ENCODE peak calls at places on chromosomes 4 and X, in five cellular contexts. S, E, I, A and K are unnamed samples.
A peak's percentile ranks its signal among the peaks of the same experiment; 100 is the strongest.

GRCh38 chr4:7171191-7171900 is 21.0 kb upstream of the SORCS2 start:
- DNase-seq in I (no peak), S (no peak), A (no peak), E (no peak), K (no peak)

GRCh38 chr4:3401436-3402171 is 40.2 kb upstream of the HGFAC start:
- DNase-seq in I (no peak), S (no peak), E (no peak), A (peak; percentile 69), K (no peak)

GRCh38 chr4:140094701-140095420 is 59.1 kb downstream of the MAML3 start:
- DNase-seq in A (peak; percentile 69), I (peak; percentile 74), E (peak; percentile 91), S (no peak), K (peak; percentile 73)

GRCh38 chr4:86685401-86685800 is 91.3 kb downstream of the PTPN13 start:
- DNase-seq in I (no peak), S (peak; percentile 21), E (no peak), A (peak; percentile 44), K (no peak)

GRCh38 chrX:155086202-155086840 is 15.0 kb downstream of the BRCC3 start:
- DNase-seq in I (peak; percentile 57), S (peak; percentile 53), A (peak; percentile 65), E (no peak), K (peak; percentile 8)

GRCh38 chrX:48831909-48832291 is 3.5 kb downstream of the PCSK1N start:
- DNase-seq in E (no peak), S (no peak), I (no peak), A (no peak), K (no peak)

GRCh38 chr4:1342003-1342402 is 5.0 kb upstream of the UVSSA start:
- DNase-seq in A (no peak), S (no peak), I (no peak), E (no peak), K (no peak)

GRCh38 chrX:118865231-118865630 is 41.6 kb downstream of the ZCCHC12 start:
- DNase-seq in A (no peak), S (no peak), I (no peak), E (no peak), K (no peak)

GRCh38 chrX:56994375-56995270 is 718 bp downstream of the SPIN3 start:
- DNase-seq in S (no peak), A (no peak), E (no peak), I (no peak), K (no peak)

GRCh38 chr4:150238591-150238990 is 160.3 kb downstream of the DCLK2 start:
- DNase-seq in S (no peak), E (no peak), I (no peak), A (no peak), K (no peak)

GRCh38 chrX:120781416-120781815 is 94.2 kb downstream of the CT47B1 start:
- DNase-seq in A (no peak), E (no peak), I (no peak), S (peak; percentile 69), K (no peak)

GRCh38 chr4:183728223-183729068 is 69.4 kb downstream of the TRAPPC11 start:
- DNase-seq in E (no peak), S (no peak), A (no peak), I (no peak), K (no peak)

GRCh38 chr4:112332398-112332797 is 35.2 kb downstream of the ALPK1 start:
- DNase-seq in I (no peak), S (no peak), A (no peak), E (peak; percentile 68), K (no peak)

GRCh38 chrX:130529531-130529930 is 127.7 kb downstream of the RBMX2 start:
- DNase-seq in A (no peak), S (no peak), I (no peak), E (no peak), K (no peak)

GRCh38 chr4:27088491-27088890 is 227.8 kb downstream of the STIM2 start:
- DNase-seq in E (no peak), A (no peak), S (peak; percentile 26), I (no peak), K (no peak)

GRCh38 chr4:95092762-95093161 is 335.0 kb downstream of the BMPR1B start:
- DNase-seq in S (peak; percentile 50), I (no peak), E (no peak), A (peak; percentile 57), K (no peak)

GRCh38 chr4:176654565-176655216 is 138.0 kb downstream of the VEGFC start:
- DNase-seq in E (no peak), I (no peak), A (no peak), S (no peak), K (no peak)

GRCh38 chrX:54029543-54030143 is 14.6 kb downstream of the PHF8 start:
- DNase-seq in I (peak; percentile 81), E (no peak), A (no peak), S (no peak), K (no peak)

GRCh38 chr4:98448923-98449322 is 187.7 kb downstream of the RAP1GDS1 start:
- DNase-seq in I (no peak), S (no peak), E (no peak), A (no peak), K (no peak)

GRCh38 chr4:98452091-98452490 is 190.9 kb downstream of the RAP1GDS1 start:
- DNase-seq in S (no peak), I (no peak), E (no peak), A (no peak), K (no peak)

GRCh38 chr4:98446499-98447375 is 185.6 kb downstream of the RAP1GDS1 start:
- DNase-seq in S (no peak), I (peak; percentile 10), A (no peak), E (peak; percentile 70), K (peak; percentile 28)

GRCh38 chr4:98444371-98444770 is 183.2 kb downstream of the RAP1GDS1 start:
- DNase-seq in S (no peak), I (no peak), A (no peak), E (no peak), K (no peak)

GRCh38 chr4:98447648-98448047 is 186.5 kb downstream of the RAP1GDS1 start:
- DNase-seq in I (no peak), S (no peak), E (no peak), A (no peak), K (no peak)
- TF ChIP-seq CTCF in I (no peak), S (peak; percentile 29), E (no peak), A (no peak), K (no peak)

DNA sequence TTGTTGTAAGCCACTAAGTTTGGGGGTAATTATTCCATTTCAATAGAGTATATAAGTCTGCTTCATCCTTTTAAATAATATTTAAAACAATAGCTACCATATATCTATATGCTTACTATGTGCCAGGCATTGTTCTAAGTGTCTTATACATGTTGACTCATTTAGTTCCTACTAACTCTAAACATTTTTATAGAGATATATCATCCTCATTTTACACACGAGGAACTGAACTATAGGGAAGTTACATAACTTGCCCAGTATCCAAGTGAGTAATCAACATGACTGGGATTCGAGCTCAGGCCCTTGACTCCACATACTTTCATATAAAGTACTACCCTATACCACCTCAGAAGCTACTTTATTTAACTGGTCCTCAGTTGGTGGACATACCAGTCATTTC is 175.3 kb upstream of the RAI2 start:
- DNase-seq in I (no peak), S (no peak), E (no peak), A (peak; percentile 33), K (no peak)
- H3K27me3 ChIP-seq in I (no peaks in the 10 kb centered on the region), S (no peaks in the 10 kb centered on the region), E (peaks cover 6% of the 10 kb centered on the region), A (peaks cover 34% of the 10 kb centered on the region), K (no peaks in the 10 kb centered on the region)

DNA sequence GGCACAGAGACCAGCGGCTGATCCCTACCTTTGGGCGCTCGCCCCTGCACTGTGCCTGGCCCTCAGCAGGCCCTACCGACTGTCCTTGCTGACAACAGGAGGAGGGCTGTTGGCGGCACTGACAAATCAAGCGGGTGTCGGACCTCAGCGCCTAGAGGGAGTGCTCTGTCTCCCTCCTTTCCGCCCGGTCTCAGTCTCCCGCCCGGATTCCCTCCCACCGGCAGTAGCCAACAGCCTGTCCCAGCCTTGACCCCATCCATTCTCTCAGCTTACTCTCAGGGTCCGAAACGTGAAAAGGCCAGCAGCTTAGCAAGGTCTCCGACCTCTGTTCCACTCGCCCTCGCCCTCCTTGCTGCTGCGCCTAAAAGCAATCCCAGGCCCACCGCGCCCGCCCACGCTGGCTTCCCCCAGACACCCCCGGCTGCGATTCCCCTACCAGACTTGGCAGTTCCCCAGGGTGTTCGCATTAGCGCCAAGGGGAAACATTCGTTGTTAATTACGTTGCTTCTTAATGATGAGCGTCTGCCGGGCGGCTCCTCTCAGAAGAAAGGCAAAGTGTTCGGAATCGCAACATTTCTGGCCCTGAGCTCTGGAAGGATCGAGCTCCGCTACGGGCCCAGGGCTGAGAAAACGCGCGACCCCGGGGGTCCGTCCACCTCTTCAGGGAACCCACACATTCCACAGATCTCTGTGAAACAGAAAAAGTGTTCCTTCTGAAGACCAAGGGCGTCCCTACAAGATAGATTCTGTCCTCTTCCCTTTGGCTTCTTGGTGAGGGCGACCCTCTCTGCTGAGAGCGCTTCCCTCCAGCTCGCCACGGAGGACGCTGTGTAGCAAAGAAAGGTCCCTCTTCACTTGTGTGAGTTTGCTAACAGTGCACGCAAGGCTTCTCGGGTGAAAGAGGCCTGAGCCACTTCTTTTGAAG is 96.1 kb downstream of the SOWAHB start:
- DNase-seq in A (no peak), E (no peak), I (no peak), S (peak; percentile 71), K (no peak)
- TF ChIP-seq CTCF in A (no peak), E (no peak), I (no peak), S (no peak), K (no peak)

GRCh38 chr4:8836664-8837171 is 34.9 kb downstream of the HMX1 start:
- DNase-seq in S (no peak), E (no peak), A (no peak), I (no peak), K (no peak)

GRCh38 chr4:8834681-8835220 is 36.9 kb downstream of the HMX1 start:
- DNase-seq in I (no peak), S (no peak), E (no peak), A (no peak), K (no peak)

GRCh38 chr4:8837181-8837811 is 34.3 kb downstream of the HMX1 start:
- DNase-seq in I (no peak), S (no peak), E (no peak), A (no peak), K (no peak)

GRCh38 chr4:8838296-8838695 is 33.3 kb downstream of the HMX1 start:
- DNase-seq in A (no peak), E (no peak), S (no peak), I (no peak), K (no peak)

GRCh38 chr4:8835521-8836365 is 35.9 kb downstream of the HMX1 start:
- DNase-seq in I (no peak), A (no peak), E (no peak), S (no peak), K (no peak)
- H3K27me3 ChIP-seq in I (no peaks in the 10 kb centered on the region), A (no peaks in the 10 kb centered on the region), E (no peaks in the 10 kb centered on the region), S (no peaks in the 10 kb centered on the region), K (no peaks in the 10 kb centered on the region)

DNA sequence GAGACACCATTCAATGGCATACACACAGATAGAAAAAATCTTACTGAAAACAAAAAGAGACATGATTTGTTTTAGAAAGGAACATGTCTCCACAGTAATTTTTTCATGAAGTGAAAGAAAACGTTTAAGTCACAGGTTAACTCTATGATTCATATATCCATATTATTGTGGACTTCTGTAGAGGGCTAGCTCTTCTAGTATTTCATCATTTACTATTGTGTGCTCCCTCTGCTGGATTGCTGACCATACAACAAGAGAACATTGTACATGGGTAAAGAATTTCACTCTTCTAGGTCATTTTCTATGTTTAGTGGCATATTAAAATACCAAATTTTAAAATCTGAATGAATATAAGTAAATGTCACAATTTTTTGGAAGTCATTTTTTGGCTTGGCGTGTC is 91.8 kb upstream of the POU3F4 start:
- DNase-seq in S (peak; percentile 0), I (no peak), E (no peak), A (peak; percentile 35), K (no peak)
- TF ChIP-seq CTCF in S (peak; percentile 34), I (peak; percentile 39), E (peak; percentile 7), A (peak; percentile 54), K (no peak)